ENCODE peak calls at places on chromosomes 12 and 14, in ten cellular contexts. One of them, this sample, is unnamed. For H3K4me1, the result is how much of the 10 kb centered on the place peaks cover.

GRCh38 chr12:8045952-8046944 is 13.7 kb downstream of the FOXJ2 start:
- DNase-seq in lower lobe of right lung: peak
- DNase-seq in uterus: peak
- DNase-seq in stomach: peak
- DNase-seq in tibial nerve: peak
- DNase-seq in transverse colon: peak
- DNase-seq in right atrium auricular region: peak
- DNase-seq in endothelial cell of umbilical vein: peak
- DNase-seq in CD4-positive, alpha-beta memory T cell: peak
- DNase-seq in fibroblast of lung: peak
- DNase-seq in this sample: no peak

GRCh38 chr12:121970901-121971300 is 50.8 kb upstream of the BCL7A start:
- DNase-seq in endothelial cell of umbilical vein: no peak
- DNase-seq in stomach: no peak
- DNase-seq in right atrium auricular region: no peak
- DNase-seq in transverse colon: no peak
- DNase-seq in fibroblast of lung: no peak
- DNase-seq in tibial nerve: no peak
- DNase-seq in uterus: no peak
- DNase-seq in CD4-positive, alpha-beta memory T cell: no peak
- DNase-seq in lower lobe of right lung: no peak
- DNase-seq in this sample: no peak

GRCh38 chr14:99603471-99603933 is 505 bp downstream of the CCDC85C start:
- DNase-seq in CD4-positive, alpha-beta memory T cell: peak
- DNase-seq in endothelial cell of umbilical vein: peak
- DNase-seq in right atrium auricular region: no peak
- DNase-seq in tibial nerve: no peak
- DNase-seq in lower lobe of right lung: no peak
- DNase-seq in fibroblast of lung: peak
- DNase-seq in stomach: no peak
- DNase-seq in transverse colon: peak
- DNase-seq in uterus: peak
- DNase-seq in this sample: no peak

GRCh38 chr12:93102744-93103143 is 173.6 kb upstream of the EEA1 start:
- DNase-seq in right atrium auricular region: no peak
- DNase-seq in tibial nerve: no peak
- DNase-seq in transverse colon: no peak
- DNase-seq in stomach: no peak
- DNase-seq in CD4-positive, alpha-beta memory T cell: no peak
- DNase-seq in uterus: no peak
- DNase-seq in lower lobe of right lung: no peak
- DNase-seq in endothelial cell of umbilical vein: no peak
- DNase-seq in fibroblast of lung: no peak
- DNase-seq in this sample: no peak

GRCh38 chr14:100782516-100783320 is 43.2 kb upstream of the MEG3 start:
- DNase-seq in lower lobe of right lung: no peak
- DNase-seq in stomach: no peak
- DNase-seq in uterus: no peak
- DNase-seq in right atrium auricular region: no peak
- DNase-seq in transverse colon: no peak
- DNase-seq in CD4-positive, alpha-beta memory T cell: no peak
- DNase-seq in fibroblast of lung: no peak
- DNase-seq in tibial nerve: no peak
- DNase-seq in endothelial cell of umbilical vein: no peak
- DNase-seq in this sample: no peak

GRCh38 chr14:89332031-89332430 is 85.0 kb downstream of the FOXN3 start:
- DNase-seq in uterus: no peak
- DNase-seq in fibroblast of lung: peak
- DNase-seq in transverse colon: no peak
- DNase-seq in tibial nerve: no peak
- DNase-seq in lower lobe of right lung: no peak
- DNase-seq in CD4-positive, alpha-beta memory T cell: no peak
- DNase-seq in right atrium auricular region: no peak
- DNase-seq in endothelial cell of umbilical vein: no peak
- DNase-seq in stomach: no peak
- DNase-seq in this sample: no peak

GRCh38 chr12:25977047-25977446 is 18.6 kb downstream of the RASSF8 start:
- DNase-seq in tibial nerve: no peak
- DNase-seq in stomach: no peak
- DNase-seq in right atrium auricular region: no peak
- DNase-seq in lower lobe of right lung: no peak
- DNase-seq in transverse colon: no peak
- DNase-seq in uterus: peak
- DNase-seq in endothelial cell of umbilical vein: no peak
- DNase-seq in CD4-positive, alpha-beta memory T cell: no peak
- DNase-seq in fibroblast of lung: peak
- DNase-seq in this sample: no peak

GRCh38 chr14:93891756-93892504 is 35.2 kb upstream of the FAM181A start:
- DNase-seq in endothelial cell of umbilical vein: no peak
- DNase-seq in fibroblast of lung: no peak
- DNase-seq in uterus: no peak
- DNase-seq in lower lobe of right lung: no peak
- DNase-seq in transverse colon: no peak
- DNase-seq in tibial nerve: no peak
- DNase-seq in right atrium auricular region: no peak
- DNase-seq in CD4-positive, alpha-beta memory T cell: no peak
- DNase-seq in stomach: no peak
- DNase-seq in this sample: no peak

GRCh38 chr14:64971890-64972785 is at the start of gene RAB15:
- DNase-seq in stomach: peak
- DNase-seq in transverse colon: peak
- DNase-seq in CD4-positive, alpha-beta memory T cell: peak
- DNase-seq in fibroblast of lung: peak
- DNase-seq in lower lobe of right lung: no peak
- DNase-seq in endothelial cell of umbilical vein: peak
- DNase-seq in tibial nerve: no peak
- DNase-seq in right atrium auricular region: no peak
- DNase-seq in uterus: peak
- DNase-seq in this sample: no peak

GRCh38 chr12:118544569-118544968 is 168.2 kb downstream of the SUDS3 start:
- DNase-seq in CD4-positive, alpha-beta memory T cell: no peak
- DNase-seq in tibial nerve: no peak
- DNase-seq in uterus: no peak
- DNase-seq in right atrium auricular region: no peak
- DNase-seq in fibroblast of lung: no peak
- DNase-seq in lower lobe of right lung: no peak
- DNase-seq in stomach: no peak
- DNase-seq in transverse colon: no peak
- DNase-seq in endothelial cell of umbilical vein: no peak
- DNase-seq in this sample: no peak

GRCh38 chr12:94889512-94890210 is 113.8 kb downstream of the NDUFA12 start:
- DNase-seq in CD4-positive, alpha-beta memory T cell: no peak
- DNase-seq in transverse colon: no peak
- DNase-seq in endothelial cell of umbilical vein: no peak
- DNase-seq in uterus: no peak
- DNase-seq in lower lobe of right lung: no peak
- DNase-seq in fibroblast of lung: no peak
- DNase-seq in stomach: no peak
- DNase-seq in right atrium auricular region: no peak
- DNase-seq in tibial nerve: no peak
- DNase-seq in this sample: no peak
- H3K4me1 ChIP-seq in CD4-positive, alpha-beta memory T cell: under half
- H3K4me1 ChIP-seq in transverse colon: under half
- H3K4me1 ChIP-seq in endothelial cell of umbilical vein: under half
- H3K4me1 ChIP-seq in uterus: under half
- H3K4me1 ChIP-seq in lower lobe of right lung: under half
- H3K4me1 ChIP-seq in fibroblast of lung: under half
- H3K4me1 ChIP-seq in stomach: under half
- H3K4me1 ChIP-seq in right atrium auricular region: under half
- H3K4me1 ChIP-seq in tibial nerve: under half
- H3K4me1 ChIP-seq in this sample: under half

DNA sequence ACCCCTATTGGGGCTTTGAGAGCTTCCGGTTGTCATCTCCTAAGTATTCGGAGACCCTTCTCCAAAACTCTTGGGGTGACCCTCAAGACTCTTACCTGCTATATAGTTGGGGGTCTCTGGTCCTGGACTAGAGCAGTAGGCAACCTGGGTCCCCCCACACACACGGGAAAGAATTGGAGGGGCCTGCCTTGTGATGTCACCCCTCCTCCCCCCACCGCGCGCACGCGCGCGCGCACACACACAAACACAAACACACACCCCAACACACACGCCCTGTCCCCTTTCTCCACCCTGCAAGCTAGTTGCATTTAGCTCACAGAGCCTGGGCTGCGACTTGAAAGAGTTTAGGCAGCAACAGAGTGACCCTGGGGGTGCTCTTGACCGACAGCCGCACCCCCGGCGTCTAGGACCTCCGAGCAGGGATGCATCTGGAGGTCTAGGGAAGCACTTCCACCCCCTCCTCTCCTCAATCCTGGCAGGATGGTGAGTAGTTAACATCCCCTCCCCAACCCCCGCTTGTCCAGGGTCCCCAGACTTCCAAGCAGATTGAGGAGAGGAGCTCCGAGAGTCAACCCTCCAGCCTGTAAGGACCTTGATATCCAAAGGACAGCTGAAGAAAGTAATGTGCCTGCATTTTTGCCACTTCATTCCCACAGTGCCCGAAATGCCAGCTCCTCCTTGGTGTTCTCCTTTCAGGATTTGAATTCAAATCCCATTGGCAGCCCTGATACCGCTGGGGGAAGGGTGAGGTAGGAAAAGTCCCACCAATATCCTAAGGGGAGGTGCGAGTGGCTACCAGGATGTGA is 1.4 kb upstream of the DNAJC14 start:
- DNase-seq in right atrium auricular region: peak
- DNase-seq in endothelial cell of umbilical vein: peak
- DNase-seq in CD4-positive, alpha-beta memory T cell: peak
- DNase-seq in stomach: peak
- DNase-seq in uterus: peak
- DNase-seq in transverse colon: peak
- DNase-seq in tibial nerve: peak
- DNase-seq in fibroblast of lung: peak
- DNase-seq in lower lobe of right lung: peak
- DNase-seq in this sample: peak
- H3K4me1 ChIP-seq in right atrium auricular region: half or more
- H3K4me1 ChIP-seq in endothelial cell of umbilical vein: under half
- H3K4me1 ChIP-seq in CD4-positive, alpha-beta memory T cell: under half
- H3K4me1 ChIP-seq in stomach: under half
- H3K4me1 ChIP-seq in uterus: under half
- H3K4me1 ChIP-seq in transverse colon: under half
- H3K4me1 ChIP-seq in tibial nerve: under half
- H3K4me1 ChIP-seq in fibroblast of lung: under half
- H3K4me1 ChIP-seq in lower lobe of right lung: under half
- H3K4me1 ChIP-seq in this sample: under half

DNA sequence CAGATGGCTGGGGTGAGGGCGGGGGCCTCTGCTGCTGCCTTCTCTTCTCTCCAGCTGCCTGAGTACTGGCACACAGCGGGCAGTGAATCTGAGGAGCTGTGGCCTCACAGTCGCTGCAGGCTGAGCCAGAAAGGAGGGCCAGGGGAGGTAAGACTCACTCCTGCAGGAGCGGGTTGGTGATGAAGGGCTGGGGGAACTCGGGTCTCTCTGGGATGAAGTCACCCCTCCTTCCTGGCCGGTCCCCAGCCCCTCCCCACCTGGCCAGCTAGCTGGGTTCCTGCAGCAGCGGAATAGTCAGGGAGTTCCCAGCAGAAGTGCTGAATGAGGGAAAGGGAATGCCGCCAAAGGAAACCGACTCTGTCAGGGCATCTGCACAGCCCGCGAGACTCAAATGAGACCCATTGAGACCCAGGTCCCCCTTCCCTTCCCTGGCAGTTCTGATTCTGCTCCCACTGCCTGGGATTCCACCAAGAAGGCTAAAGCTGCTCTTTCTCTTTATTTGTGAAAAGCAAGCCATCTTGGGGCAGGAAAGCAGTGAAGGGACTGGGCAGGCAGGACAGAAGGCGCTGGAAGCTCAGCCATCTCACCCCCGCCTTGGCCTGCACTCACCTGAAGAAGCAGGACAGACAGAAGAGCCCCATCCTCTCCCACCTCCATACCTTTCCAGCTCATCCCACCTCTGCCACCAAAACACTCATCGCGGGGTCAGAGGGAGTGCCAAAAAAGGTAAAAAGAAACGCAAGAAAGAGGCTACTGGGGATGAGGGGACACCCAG is 5.3 kb downstream of the NGB start:
- DNase-seq in endothelial cell of umbilical vein: no peak
- DNase-seq in fibroblast of lung: no peak
- DNase-seq in stomach: no peak
- DNase-seq in tibial nerve: no peak
- DNase-seq in right atrium auricular region: no peak
- DNase-seq in uterus: no peak
- DNase-seq in lower lobe of right lung: no peak
- DNase-seq in transverse colon: no peak
- DNase-seq in CD4-positive, alpha-beta memory T cell: no peak
- DNase-seq in this sample: no peak
- H3K4me1 ChIP-seq in endothelial cell of umbilical vein: under half
- H3K4me1 ChIP-seq in fibroblast of lung: under half
- H3K4me1 ChIP-seq in stomach: under half
- H3K4me1 ChIP-seq in tibial nerve: under half
- H3K4me1 ChIP-seq in right atrium auricular region: under half
- H3K4me1 ChIP-seq in uterus: under half
- H3K4me1 ChIP-seq in lower lobe of right lung: under half
- H3K4me1 ChIP-seq in transverse colon: under half
- H3K4me1 ChIP-seq in CD4-positive, alpha-beta memory T cell: under half
- H3K4me1 ChIP-seq in this sample: under half

GRCh38 chr14:68934034-68934433 is 45.1 kb downstream of the ACTN1 start:
- DNase-seq in tibial nerve: no peak
- DNase-seq in stomach: no peak
- DNase-seq in transverse colon: no peak
- DNase-seq in lower lobe of right lung: peak
- DNase-seq in uterus: no peak
- DNase-seq in right atrium auricular region: no peak
- DNase-seq in fibroblast of lung: no peak
- DNase-seq in endothelial cell of umbilical vein: no peak
- DNase-seq in CD4-positive, alpha-beta memory T cell: no peak
- DNase-seq in this sample: no peak

GRCh38 chr14:68931474-68932051 is 47.5 kb downstream of the ACTN1 start:
- DNase-seq in tibial nerve: no peak
- DNase-seq in CD4-positive, alpha-beta memory T cell: no peak
- DNase-seq in uterus: no peak
- DNase-seq in stomach: no peak
- DNase-seq in right atrium auricular region: no peak
- DNase-seq in fibroblast of lung: no peak
- DNase-seq in transverse colon: no peak
- DNase-seq in lower lobe of right lung: peak
- DNase-seq in endothelial cell of umbilical vein: no peak
- DNase-seq in this sample: no peak

GRCh38 chr14:68931063-68931462 is 48.0 kb downstream of the ACTN1 start:
- DNase-seq in right atrium auricular region: no peak
- DNase-seq in stomach: no peak
- DNase-seq in tibial nerve: no peak
- DNase-seq in lower lobe of right lung: no peak
- DNase-seq in fibroblast of lung: no peak
- DNase-seq in transverse colon: no peak
- DNase-seq in endothelial cell of umbilical vein: no peak
- DNase-seq in uterus: no peak
- DNase-seq in CD4-positive, alpha-beta memory T cell: no peak
- DNase-seq in this sample: no peak

GRCh38 chr14:68932219-68932618 is 46.9 kb downstream of the ACTN1 start:
- DNase-seq in right atrium auricular region: no peak
- DNase-seq in fibroblast of lung: peak
- DNase-seq in endothelial cell of umbilical vein: no peak
- DNase-seq in uterus: no peak
- DNase-seq in transverse colon: no peak
- DNase-seq in tibial nerve: no peak
- DNase-seq in lower lobe of right lung: no peak
- DNase-seq in CD4-positive, alpha-beta memory T cell: no peak
- DNase-seq in stomach: no peak
- DNase-seq in this sample: no peak

GRCh38 chr14:68932686-68933085 is 46.4 kb downstream of the ACTN1 start:
- DNase-seq in endothelial cell of umbilical vein: no peak
- DNase-seq in stomach: no peak
- DNase-seq in lower lobe of right lung: peak
- DNase-seq in right atrium auricular region: no peak
- DNase-seq in tibial nerve: no peak
- DNase-seq in CD4-positive, alpha-beta memory T cell: no peak
- DNase-seq in transverse colon: no peak
- DNase-seq in uterus: no peak
- DNase-seq in fibroblast of lung: no peak
- DNase-seq in this sample: no peak
- H3K4me1 ChIP-seq in endothelial cell of umbilical vein: under half
- H3K4me1 ChIP-seq in stomach: half or more
- H3K4me1 ChIP-seq in lower lobe of right lung: under half
- H3K4me1 ChIP-seq in right atrium auricular region: half or more
- H3K4me1 ChIP-seq in tibial nerve: under half
- H3K4me1 ChIP-seq in CD4-positive, alpha-beta memory T cell: under half
- H3K4me1 ChIP-seq in transverse colon: half or more
- H3K4me1 ChIP-seq in uterus: under half
- H3K4me1 ChIP-seq in fibroblast of lung: under half
- H3K4me1 ChIP-seq in this sample: under half

This sample was measured in ascending aorta.